ENCODE peak calls at places on chromosomes 3 and 15, in ten cellular contexts. One of them, this sample, is unnamed.

GRCh38 chr15:59972241-59972640 is 31.9 kb upstream of the FOXB1 start:
- DNase-seq in ovary: no peak
- DNase-seq in OCI-LY7: no peak
- DNase-seq in PC-3: no peak
- DNase-seq in neural progenitor cell: no peak
- DNase-seq in left lung: no peak
- DNase-seq in tibial artery: no peak
- DNase-seq in AG04449: no peak
- DNase-seq in SJSA1: no peak
- DNase-seq in upper lobe of right lung: no peak
- DNase-seq in this sample: no peak

GRCh38 chr3:15384510-15385237 is 42.7 kb downstream of the METTL6 start:
- DNase-seq in ovary: no peak
- DNase-seq in OCI-LY7: peak
- DNase-seq in PC-3: no peak
- DNase-seq in neural progenitor cell: no peak
- DNase-seq in left lung: no peak
- DNase-seq in tibial artery: no peak
- DNase-seq in AG04449: no peak
- DNase-seq in SJSA1: no peak
- DNase-seq in upper lobe of right lung: no peak
- DNase-seq in this sample: no peak

GRCh38 chr15:76979996-76980520 is 14.9 kb upstream of the PSTPIP1 start:
- DNase-seq in ovary: no peak
- DNase-seq in OCI-LY7: no peak
- DNase-seq in PC-3: no peak
- DNase-seq in neural progenitor cell: no peak
- DNase-seq in left lung: no peak
- DNase-seq in tibial artery: no peak
- DNase-seq in AG04449: no peak
- DNase-seq in SJSA1: no peak
- DNase-seq in upper lobe of right lung: no peak
- DNase-seq in this sample: no peak

GRCh38 chr3:33636125-33636855 is 81.8 kb downstream of the CLASP2 start:
- DNase-seq in ovary: no peak
- DNase-seq in OCI-LY7: peak
- DNase-seq in PC-3: peak
- DNase-seq in neural progenitor cell: peak
- DNase-seq in left lung: no peak
- DNase-seq in tibial artery: no peak
- DNase-seq in AG04449: no peak
- DNase-seq in SJSA1: peak
- DNase-seq in upper lobe of right lung: no peak
- DNase-seq in this sample: no peak

GRCh38 chr15:80512729-80513670 is 108.8 kb downstream of the ARNT2 start:
- DNase-seq in ovary: no peak
- DNase-seq in OCI-LY7: peak
- DNase-seq in PC-3: peak
- DNase-seq in neural progenitor cell: no peak
- DNase-seq in left lung: no peak
- DNase-seq in tibial artery: no peak
- DNase-seq in AG04449: no peak
- DNase-seq in SJSA1: no peak
- DNase-seq in upper lobe of right lung: no peak
- DNase-seq in this sample: no peak

GRCh38 chr15:73951591-73951990 is 25.3 kb downstream of the LOXL1 start:
- DNase-seq in ovary: no peak
- DNase-seq in OCI-LY7: no peak
- DNase-seq in PC-3: no peak
- DNase-seq in neural progenitor cell: no peak
- DNase-seq in left lung: no peak
- DNase-seq in tibial artery: no peak
- DNase-seq in AG04449: no peak
- DNase-seq in SJSA1: no peak
- DNase-seq in upper lobe of right lung: peak
- DNase-seq in this sample: peak

GRCh38 chr15:77243716-77244401 is 172.9 kb upstream of the TSPAN3 start:
- DNase-seq in ovary: no peak
- DNase-seq in OCI-LY7: no peak
- DNase-seq in PC-3: no peak
- DNase-seq in neural progenitor cell: no peak
- DNase-seq in left lung: no peak
- DNase-seq in tibial artery: no peak
- DNase-seq in AG04449: no peak
- DNase-seq in SJSA1: no peak
- DNase-seq in upper lobe of right lung: no peak
- DNase-seq in this sample: no peak

GRCh38 chr15:93980149-93980911 is 251.0 kb upstream of the MCTP2 start:
- DNase-seq in ovary: no peak
- DNase-seq in OCI-LY7: no peak
- DNase-seq in PC-3: no peak
- DNase-seq in neural progenitor cell: no peak
- DNase-seq in left lung: no peak
- DNase-seq in tibial artery: no peak
- DNase-seq in AG04449: no peak
- DNase-seq in SJSA1: no peak
- DNase-seq in upper lobe of right lung: no peak
- DNase-seq in this sample: no peak

GRCh38 chr3:190064112-190064511 is 56.6 kb downstream of the P3H2 start:
- DNase-seq in ovary: no peak
- DNase-seq in OCI-LY7: no peak
- DNase-seq in PC-3: peak
- DNase-seq in neural progenitor cell: no peak
- DNase-seq in left lung: peak
- DNase-seq in tibial artery: no peak
- DNase-seq in AG04449: peak
- DNase-seq in SJSA1: peak
- DNase-seq in upper lobe of right lung: no peak
- DNase-seq in this sample: no peak

GRCh38 chr3:169495569-169495968 is 167.9 kb downstream of the MECOM start:
- DNase-seq in ovary: no peak
- DNase-seq in OCI-LY7: no peak
- DNase-seq in PC-3: no peak
- DNase-seq in neural progenitor cell: no peak
- DNase-seq in left lung: no peak
- DNase-seq in tibial artery: no peak
- DNase-seq in AG04449: no peak
- DNase-seq in SJSA1: no peak
- DNase-seq in upper lobe of right lung: no peak
- DNase-seq in this sample: no peak

GRCh38 chr3:169494982-169495381 is 168.5 kb downstream of the MECOM start:
- DNase-seq in ovary: no peak
- DNase-seq in OCI-LY7: no peak
- DNase-seq in PC-3: no peak
- DNase-seq in neural progenitor cell: no peak
- DNase-seq in left lung: no peak
- DNase-seq in tibial artery: no peak
- DNase-seq in AG04449: no peak
- DNase-seq in SJSA1: no peak
- DNase-seq in upper lobe of right lung: no peak
- DNase-seq in this sample: no peak

GRCh38 chr3:169493512-169494141 is 169.9 kb downstream of the MECOM start:
- DNase-seq in ovary: no peak
- DNase-seq in OCI-LY7: no peak
- DNase-seq in PC-3: no peak
- DNase-seq in neural progenitor cell: no peak
- DNase-seq in left lung: no peak
- DNase-seq in tibial artery: no peak
- DNase-seq in AG04449: no peak
- DNase-seq in SJSA1: no peak
- DNase-seq in upper lobe of right lung: no peak
- DNase-seq in this sample: no peak

DNA sequence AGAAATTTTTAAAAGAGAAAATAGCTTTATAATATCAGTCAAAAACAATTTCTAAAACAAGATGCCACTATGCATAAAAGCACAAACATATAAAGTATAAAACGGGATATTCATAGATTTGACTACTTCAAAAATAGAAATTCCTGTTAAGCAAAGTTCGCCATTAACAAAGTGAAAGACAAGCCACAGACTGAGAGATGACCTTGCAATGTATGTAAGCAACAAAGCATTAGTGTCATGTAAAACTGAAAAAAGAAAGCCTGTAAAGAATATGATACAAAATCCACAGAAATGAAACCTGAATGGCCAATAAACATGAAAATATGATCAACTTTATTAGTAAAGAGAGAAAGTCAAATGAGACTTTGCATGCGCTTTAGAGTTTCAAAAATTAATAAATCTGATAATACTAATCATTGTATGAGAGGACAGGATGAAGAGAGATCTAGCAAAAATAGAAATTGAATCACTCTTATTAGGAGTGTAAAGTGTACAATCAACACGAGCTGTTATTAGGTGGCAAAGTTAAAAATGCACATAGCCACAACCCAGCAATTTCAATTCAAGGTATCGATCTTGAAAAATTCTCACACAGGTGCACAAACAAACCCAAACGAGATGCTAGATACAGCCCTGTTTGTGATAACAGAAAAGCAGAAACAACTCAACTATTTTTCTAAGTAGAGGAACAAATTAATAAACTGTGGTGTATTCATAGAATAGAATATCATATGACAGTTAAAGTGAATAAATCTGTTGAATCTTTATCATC is 173.6 kb downstream of the MECOM start:
- DNase-seq in ovary: no peak
- DNase-seq in OCI-LY7: no peak
- DNase-seq in PC-3: no peak
- DNase-seq in neural progenitor cell: no peak
- DNase-seq in left lung: no peak
- DNase-seq in tibial artery: no peak
- DNase-seq in AG04449: no peak
- DNase-seq in SJSA1: no peak
- DNase-seq in upper lobe of right lung: no peak
- DNase-seq in this sample: no peak
- H3K4me3 ChIP-seq in ovary: no peak
- H3K4me3 ChIP-seq in OCI-LY7: no peak
- H3K4me3 ChIP-seq in PC-3: no peak
- H3K4me3 ChIP-seq in neural progenitor cell: no peak
- H3K4me3 ChIP-seq in left lung: no peak
- H3K4me3 ChIP-seq in tibial artery: no peak
- H3K4me3 ChIP-seq in AG04449: no peak
- H3K4me3 ChIP-seq in SJSA1: no peak
- H3K4me3 ChIP-seq in upper lobe of right lung: no peak
- H3K4me3 ChIP-seq in this sample: no peak

DNA sequence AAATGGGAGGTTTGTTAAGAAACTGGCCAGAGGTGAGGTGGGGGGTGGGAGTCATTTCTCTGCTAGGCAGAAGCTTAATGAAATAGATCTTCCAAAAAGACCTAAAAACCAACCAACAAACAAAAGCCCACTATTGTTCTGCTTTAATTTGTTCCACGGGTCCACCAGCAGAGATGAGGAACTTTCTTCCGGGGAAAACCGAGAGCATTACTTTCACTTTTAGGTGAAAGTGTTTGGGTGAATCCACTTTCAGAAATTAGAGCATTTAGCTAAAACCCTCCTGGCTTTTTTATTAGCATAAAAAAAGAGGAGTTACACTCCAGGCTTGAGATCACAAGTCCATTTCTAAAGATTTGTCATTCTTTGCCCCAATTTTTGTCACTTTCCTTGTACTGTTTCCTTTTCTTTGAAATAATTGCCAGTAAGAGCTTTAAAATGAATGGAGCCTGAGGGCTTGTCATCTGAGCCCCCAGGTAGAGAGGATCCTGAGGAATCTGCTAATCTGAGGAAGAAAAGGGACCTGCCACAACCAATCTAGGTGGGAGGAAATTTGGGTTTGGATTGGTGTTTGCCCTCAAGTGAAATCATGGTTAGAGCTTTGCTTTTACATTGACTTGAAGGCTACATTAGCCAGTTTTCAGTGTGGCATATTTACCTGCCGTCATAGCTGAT is 667.6 kb downstream of the NAALADL2 start:
- DNase-seq in ovary: no peak
- DNase-seq in OCI-LY7: no peak
- DNase-seq in PC-3: no peak
- DNase-seq in neural progenitor cell: no peak
- DNase-seq in left lung: no peak
- DNase-seq in tibial artery: no peak
- DNase-seq in AG04449: no peak
- DNase-seq in SJSA1: peak
- DNase-seq in upper lobe of right lung: no peak
- DNase-seq in this sample: no peak
- H3K4me3 ChIP-seq in ovary: peak
- H3K4me3 ChIP-seq in OCI-LY7: no peak
- H3K4me3 ChIP-seq in PC-3: no peak
- H3K4me3 ChIP-seq in neural progenitor cell: no peak
- H3K4me3 ChIP-seq in left lung: peak
- H3K4me3 ChIP-seq in tibial artery: peak
- H3K4me3 ChIP-seq in AG04449: peak
- H3K4me3 ChIP-seq in SJSA1: peak
- H3K4me3 ChIP-seq in upper lobe of right lung: peak
- H3K4me3 ChIP-seq in this sample: peak

DNA sequence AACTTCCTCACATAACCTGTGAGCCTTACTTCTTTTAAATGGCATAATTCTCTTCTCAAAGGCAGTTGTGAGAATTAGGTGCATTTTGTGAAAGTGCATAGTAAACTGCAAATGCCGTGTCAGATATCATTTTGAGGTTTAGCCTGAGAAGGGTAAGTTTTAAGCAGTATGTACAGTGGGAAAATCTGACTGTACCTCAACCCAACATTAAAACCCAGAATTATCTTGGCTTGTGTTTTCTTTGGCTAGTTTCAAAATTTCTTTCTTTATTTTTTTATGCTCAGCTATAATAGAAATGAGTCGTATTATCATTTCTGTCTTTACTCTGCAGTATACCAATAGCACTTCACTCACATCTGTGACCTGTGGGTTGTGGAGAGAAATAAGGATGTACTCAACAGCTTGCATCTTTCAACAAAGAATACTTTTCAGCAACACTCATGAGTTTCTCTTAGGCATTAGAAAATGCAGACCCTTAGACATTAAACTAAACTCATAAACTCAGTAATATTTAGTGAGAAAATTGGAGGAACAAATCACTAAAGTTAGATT is 65.7 kb downstream of the RASA2 start:
- DNase-seq in ovary: no peak
- DNase-seq in OCI-LY7: no peak
- DNase-seq in PC-3: no peak
- DNase-seq in neural progenitor cell: no peak
- DNase-seq in left lung: no peak
- DNase-seq in tibial artery: no peak
- DNase-seq in AG04449: no peak
- DNase-seq in SJSA1: no peak
- DNase-seq in upper lobe of right lung: no peak
- DNase-seq in this sample: no peak
- H3K4me3 ChIP-seq in ovary: no peak
- H3K4me3 ChIP-seq in OCI-LY7: no peak
- H3K4me3 ChIP-seq in PC-3: no peak
- H3K4me3 ChIP-seq in neural progenitor cell: no peak
- H3K4me3 ChIP-seq in left lung: no peak
- H3K4me3 ChIP-seq in tibial artery: no peak
- H3K4me3 ChIP-seq in AG04449: no peak
- H3K4me3 ChIP-seq in SJSA1: no peak
- H3K4me3 ChIP-seq in upper lobe of right lung: no peak
- H3K4me3 ChIP-seq in this sample: no peak

DNA sequence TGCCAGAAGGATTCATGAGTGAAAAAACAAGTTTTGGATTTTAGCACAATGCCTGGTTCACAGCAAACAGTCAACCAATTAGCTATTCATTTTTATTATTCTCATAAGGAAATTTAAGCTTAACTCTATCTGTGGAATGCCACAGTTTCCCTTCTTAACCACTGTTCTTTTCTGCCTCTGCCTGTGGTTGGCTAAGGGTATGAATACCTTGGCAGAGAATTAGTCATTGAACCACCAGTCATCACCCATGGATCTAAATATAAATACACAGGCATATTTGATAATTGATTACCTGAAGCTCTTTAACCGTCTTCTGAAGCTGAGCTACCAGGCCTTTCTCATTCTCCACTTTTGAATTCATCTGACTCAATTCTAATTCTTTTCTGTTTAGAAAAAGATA is 79.9 kb downstream of the MYH15 start:
- DNase-seq in ovary: no peak
- DNase-seq in OCI-LY7: no peak
- DNase-seq in PC-3: no peak
- DNase-seq in neural progenitor cell: no peak
- DNase-seq in left lung: no peak
- DNase-seq in tibial artery: no peak
- DNase-seq in AG04449: no peak
- DNase-seq in SJSA1: no peak
- DNase-seq in upper lobe of right lung: no peak
- DNase-seq in this sample: no peak
- H3K4me3 ChIP-seq in ovary: no peak
- H3K4me3 ChIP-seq in OCI-LY7: no peak
- H3K4me3 ChIP-seq in PC-3: no peak
- H3K4me3 ChIP-seq in neural progenitor cell: no peak
- H3K4me3 ChIP-seq in left lung: no peak
- H3K4me3 ChIP-seq in tibial artery: no peak
- H3K4me3 ChIP-seq in AG04449: no peak
- H3K4me3 ChIP-seq in SJSA1: no peak
- H3K4me3 ChIP-seq in upper lobe of right lung: no peak
- H3K4me3 ChIP-seq in this sample: no peak